ENCODE peak calls at places on chromosomes 3 and 15, in five cellular contexts. One of them, this sample, is unnamed.

GRCh38 chr3:99474776-99475175 is 163.6 kb upstream of the COL8A1 start:
- DNase-seq in MM.1S: no peak
- DNase-seq in PC-3: no peak
- DNase-seq in OCI-LY7: no peak
- DNase-seq in HCT116: no peak
- DNase-seq in this sample: peak; percentile 2

GRCh38 chr3:195001961-195002861 is 268.7 kb downstream of the XXYLT1 start:
- DNase-seq in MM.1S: peak; percentile 82
- DNase-seq in PC-3: peak; percentile 87
- DNase-seq in OCI-LY7: peak; percentile 58
- DNase-seq in HCT116: peak; percentile 37
- DNase-seq in this sample: peak; percentile 45

GRCh38 chr3:116388867-116389385 is 56.4 kb downstream of the LSAMP start:
- DNase-seq in MM.1S: no peak
- DNase-seq in PC-3: no peak
- DNase-seq in OCI-LY7: no peak
- DNase-seq in HCT116: no peak
- DNase-seq in this sample: no peak

GRCh38 chr3:108184824-108185223 is 37.4 kb downstream of the IFT57 start:
- DNase-seq in MM.1S: no peak
- DNase-seq in PC-3: no peak
- DNase-seq in OCI-LY7: no peak
- DNase-seq in HCT116: no peak
- DNase-seq in this sample: no peak

GRCh38 chr3:28745904-28746617 is 397.4 kb upstream of the AZI2 start:
- DNase-seq in MM.1S: no peak
- DNase-seq in PC-3: no peak
- DNase-seq in OCI-LY7: no peak
- DNase-seq in HCT116: no peak
- DNase-seq in this sample: peak; percentile 20

GRCh38 chr15:33742807-33743206 is 225.5 kb upstream of the CHRM5 start:
- DNase-seq in MM.1S: no peak
- DNase-seq in PC-3: no peak
- DNase-seq in OCI-LY7: no peak
- DNase-seq in HCT116: no peak
- DNase-seq in this sample: peak; percentile 56

GRCh38 chr15:99435761-99436346 is 129.9 kb upstream of the MEF2A start:
- DNase-seq in MM.1S: no peak
- DNase-seq in PC-3: peak; percentile 17
- DNase-seq in OCI-LY7: no peak
- DNase-seq in HCT116: no peak
- DNase-seq in this sample: peak; percentile 38

GRCh38 chr3:20041197-20041780 is 1.0 kb downstream of the KAT2B start:
- DNase-seq in MM.1S: peak; percentile 83
- DNase-seq in PC-3: peak; percentile 77
- DNase-seq in OCI-LY7: peak; percentile 77
- DNase-seq in HCT116: no peak
- DNase-seq in this sample: peak; percentile 74

GRCh38 chr3:20930034-20930433 is 744.0 kb upstream of the SGO1 start:
- DNase-seq in MM.1S: peak; percentile 46
- DNase-seq in PC-3: peak; percentile 37
- DNase-seq in OCI-LY7: peak; percentile 55
- DNase-seq in HCT116: no peak
- DNase-seq in this sample: peak; percentile 37

GRCh38 chr3:142239421-142239820 is 14.0 kb upstream of the GK5 start:
- DNase-seq in MM.1S: no peak
- DNase-seq in PC-3: no peak
- DNase-seq in OCI-LY7: no peak
- DNase-seq in HCT116: no peak
- DNase-seq in this sample: no peak

GRCh38 chr3:122102191-122102935 is 47.2 kb downstream of the CD86 start:
- DNase-seq in MM.1S: no peak
- DNase-seq in PC-3: no peak
- DNase-seq in OCI-LY7: no peak
- DNase-seq in HCT116: no peak
- DNase-seq in this sample: no peak

GRCh38 chr3:13575459-13576061 is 26.6 kb downstream of the FBLN2 start:
- DNase-seq in MM.1S: no peak
- DNase-seq in PC-3: no peak
- DNase-seq in OCI-LY7: no peak
- DNase-seq in HCT116: no peak
- DNase-seq in this sample: no peak

GRCh38 chr15:38707802-38708671 is 143.4 kb upstream of the RASGRP1 start:
- DNase-seq in MM.1S: peak; percentile 65
- DNase-seq in PC-3: peak; percentile 77
- DNase-seq in OCI-LY7: peak; percentile 59
- DNase-seq in HCT116: peak; percentile 53
- DNase-seq in this sample: peak; percentile 78

GRCh38 chr3:190032924-190033323 is 87.8 kb downstream of the P3H2 start:
- DNase-seq in MM.1S: no peak
- DNase-seq in PC-3: no peak
- DNase-seq in OCI-LY7: no peak
- DNase-seq in HCT116: no peak
- DNase-seq in this sample: no peak

GRCh38 chr15:73340502-73341192 is 28.1 kb downstream of the HCN4 start:
- DNase-seq in MM.1S: no peak
- DNase-seq in PC-3: no peak
- DNase-seq in OCI-LY7: no peak
- DNase-seq in HCT116: no peak
- DNase-seq in this sample: no peak

GRCh38 chr15:52483712-52484111 is 45.0 kb downstream of the MYO5A start:
- DNase-seq in MM.1S: no peak
- DNase-seq in PC-3: peak; percentile 62
- DNase-seq in OCI-LY7: no peak
- DNase-seq in HCT116: no peak
- DNase-seq in this sample: peak; percentile 78

GRCh38 chr15:52488830-52489229 is 39.9 kb downstream of the MYO5A start:
- DNase-seq in MM.1S: no peak
- DNase-seq in PC-3: no peak
- DNase-seq in OCI-LY7: no peak
- DNase-seq in HCT116: no peak
- DNase-seq in this sample: no peak

GRCh38 chr15:52486003-52486996 is 42.4 kb downstream of the MYO5A start:
- DNase-seq in MM.1S: no peak
- DNase-seq in PC-3: no peak
- DNase-seq in OCI-LY7: no peak
- DNase-seq in HCT116: no peak
- DNase-seq in this sample: no peak

GRCh38 chr15:52481915-52482314 is 46.8 kb downstream of the MYO5A start:
- DNase-seq in MM.1S: peak; percentile 94
- DNase-seq in PC-3: peak; percentile 69
- DNase-seq in OCI-LY7: peak; percentile 94
- DNase-seq in HCT116: peak; percentile 13
- DNase-seq in this sample: peak; percentile 83

GRCh38 chr15:52485290-52485689 is 43.4 kb downstream of the MYO5A start:
- DNase-seq in MM.1S: no peak
- DNase-seq in PC-3: no peak
- DNase-seq in OCI-LY7: no peak
- DNase-seq in HCT116: no peak
- DNase-seq in this sample: no peak
- H3K9me3 ChIP-seq in MM.1S: no peaks in the 10 kb centered on the region
- H3K9me3 ChIP-seq in PC-3: no peaks in the 10 kb centered on the region
- H3K9me3 ChIP-seq in OCI-LY7: no peaks in the 10 kb centered on the region
- H3K9me3 ChIP-seq in HCT116: no peaks in the 10 kb centered on the region
- H3K9me3 ChIP-seq in this sample: no peaks in the 10 kb centered on the region

GRCh38 chr15:97747342-97747741 is 213.2 kb upstream of the ARRDC4 start:
- DNase-seq in MM.1S: no peak
- DNase-seq in PC-3: no peak
- DNase-seq in OCI-LY7: no peak
- DNase-seq in HCT116: no peak
- DNase-seq in this sample: peak; percentile 2
- TF ChIP-seq EZH2phosphoT487 in MM.1S: no peak
- TF ChIP-seq EZH2phosphoT487 in PC-3: no peak
- TF ChIP-seq EZH2phosphoT487 in OCI-LY7: no peak
- TF ChIP-seq EZH2phosphoT487 in HCT116: no peak
- TF ChIP-seq EZH2phosphoT487 in this sample: no peak

GRCh38 chr3:147864754-147865354 is 455.7 kb downstream of the ZIC1 start:
- DNase-seq in MM.1S: no peak
- DNase-seq in PC-3: peak; percentile 10
- DNase-seq in OCI-LY7: peak; percentile 5
- DNase-seq in HCT116: peak; percentile 36
- DNase-seq in this sample: no peak
- H3K9me3 ChIP-seq in MM.1S: no peaks in the 10 kb centered on the region
- H3K9me3 ChIP-seq in PC-3: peaks cover 50% of the 10 kb centered on the region
- H3K9me3 ChIP-seq in OCI-LY7: no peaks in the 10 kb centered on the region
- H3K9me3 ChIP-seq in HCT116: peaks cover 6% of the 10 kb centered on the region
- H3K9me3 ChIP-seq in this sample: no peaks in the 10 kb centered on the region

GRCh38 chr3:12452361-12453330 is 31.6 kb upstream of the TSEN2 start:
- DNase-seq in MM.1S: no peak
- DNase-seq in PC-3: no peak
- DNase-seq in OCI-LY7: no peak
- DNase-seq in HCT116: no peak
- DNase-seq in this sample: no peak

GRCh38 chr3:12454076-12454807 is 30.0 kb upstream of the TSEN2 start:
- DNase-seq in MM.1S: no peak
- DNase-seq in PC-3: peak; percentile 83
- DNase-seq in OCI-LY7: no peak
- DNase-seq in HCT116: no peak
- DNase-seq in this sample: peak; percentile 66

GRCh38 chr3:12454808-12455121 is 29.5 kb upstream of the TSEN2 start:
- DNase-seq in MM.1S: no peak
- DNase-seq in PC-3: peak; percentile 77
- DNase-seq in OCI-LY7: no peak
- DNase-seq in HCT116: no peak
- DNase-seq in this sample: peak; percentile 48

GRCh38 chr3:12458901-12459300 is 25.4 kb upstream of the TSEN2 start:
- DNase-seq in MM.1S: no peak
- DNase-seq in PC-3: no peak
- DNase-seq in OCI-LY7: no peak
- DNase-seq in HCT116: no peak
- DNase-seq in this sample: no peak

GRCh38 chr3:12455740-12456139 is 28.5 kb upstream of the TSEN2 start:
- DNase-seq in MM.1S: no peak
- DNase-seq in PC-3: no peak
- DNase-seq in OCI-LY7: no peak
- DNase-seq in HCT116: no peak
- DNase-seq in this sample: no peak
- TF ChIP-seq EZH2phosphoT487 in MM.1S: no peak
- TF ChIP-seq EZH2phosphoT487 in PC-3: no peak
- TF ChIP-seq EZH2phosphoT487 in OCI-LY7: no peak
- TF ChIP-seq EZH2phosphoT487 in HCT116: no peak
- TF ChIP-seq EZH2phosphoT487 in this sample: no peak

DNA sequence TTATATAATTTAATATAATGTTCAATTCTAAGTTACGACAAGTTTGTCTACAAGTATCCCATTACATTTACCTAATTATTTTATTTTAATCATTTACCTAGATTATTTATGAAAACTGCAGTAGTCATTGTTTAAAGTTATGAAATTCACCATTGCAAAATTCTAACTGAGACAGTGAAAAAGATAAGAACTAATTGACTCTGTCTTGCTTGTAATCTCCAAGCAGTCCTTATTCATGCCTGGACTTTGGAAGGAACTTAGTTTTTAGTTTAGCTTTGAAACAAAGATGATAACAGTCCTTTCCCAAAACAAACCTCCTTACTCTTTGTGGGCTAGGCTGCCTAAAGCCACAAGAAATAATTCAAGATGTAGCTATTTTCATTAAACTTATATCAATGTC is 165.0 kb downstream of the SUCNR1 start:
- DNase-seq in MM.1S: no peak
- DNase-seq in PC-3: no peak
- DNase-seq in OCI-LY7: no peak
- DNase-seq in HCT116: no peak
- DNase-seq in this sample: no peak
- H3K9me3 ChIP-seq in MM.1S: no peaks in the 10 kb centered on the region
- H3K9me3 ChIP-seq in PC-3: peaks cover 18% of the 10 kb centered on the region
- H3K9me3 ChIP-seq in OCI-LY7: peaks cover 24% of the 10 kb centered on the region
- H3K9me3 ChIP-seq in HCT116: no peaks in the 10 kb centered on the region
- H3K9me3 ChIP-seq in this sample: peaks cover 3% of the 10 kb centered on the region

DNA sequence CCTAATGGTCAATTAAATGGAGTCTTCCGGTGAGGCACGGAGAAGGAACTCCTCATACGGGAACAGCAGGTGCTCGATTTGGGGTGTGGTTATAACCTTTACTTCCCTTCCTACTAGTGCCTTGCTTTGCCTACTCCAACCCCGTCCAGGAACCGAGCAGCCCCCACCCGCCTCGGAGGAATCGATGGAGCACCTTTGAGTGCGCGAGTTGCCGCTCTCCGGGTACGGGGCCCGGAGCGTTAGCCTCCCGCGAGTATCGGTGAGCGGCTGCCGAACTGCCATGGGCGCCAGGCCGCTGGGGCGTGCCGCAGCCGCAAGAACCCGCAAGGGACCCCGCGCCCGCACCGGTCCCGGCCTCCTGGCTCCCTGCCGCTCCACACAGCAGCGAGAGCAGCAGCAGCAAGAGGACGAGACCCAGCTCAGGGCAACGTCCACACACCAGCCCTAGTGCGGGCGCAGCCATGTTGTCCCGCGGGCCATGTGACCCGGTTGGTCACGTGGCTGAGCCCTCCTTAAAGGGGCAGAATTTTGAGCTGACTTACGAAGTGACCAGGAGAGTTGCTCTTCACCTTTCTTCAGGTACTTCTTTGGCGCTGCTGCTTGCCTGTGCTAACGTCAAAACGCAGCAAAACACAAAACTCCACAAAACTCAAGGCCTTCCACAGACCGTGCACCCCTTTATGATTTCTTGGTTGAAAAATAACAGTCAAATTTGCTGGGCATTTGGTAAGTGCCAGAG is at the start of gene SUMF1:
- DNase-seq in MM.1S: peak; percentile 86
- DNase-seq in PC-3: peak; percentile 83
- DNase-seq in OCI-LY7: peak; percentile 85
- DNase-seq in HCT116: peak; percentile 59
- DNase-seq in this sample: peak; percentile 91
- TF ChIP-seq EZH2phosphoT487 in MM.1S: no peak
- TF ChIP-seq EZH2phosphoT487 in PC-3: no peak
- TF ChIP-seq EZH2phosphoT487 in OCI-LY7: no peak
- TF ChIP-seq EZH2phosphoT487 in HCT116: no peak
- TF ChIP-seq EZH2phosphoT487 in this sample: no peak

This sample was measured in GM23248.